ENCODE peak calls at places on chromosomes 2 and 18, in seven cellular contexts. Y, M, L, I, Z, V and G are unnamed samples. For H3K4me1, the result is how much of the 10 kb centered on the place peaks cover.

GRCh38 chr2:174023591-174024523 is 58.7 kb upstream of the SP3 start:
- DNase-seq in V (peak), I (peak), M (peak), Z (peak), L (peak), Y (peak), G (no peak)

GRCh38 chr2:58608146-58608545 is 367.0 kb upstream of the FANCL start:
- DNase-seq in V (no peak), Y (no peak), M (no peak), L (no peak), Z (no peak), I (no peak), G (no peak)

GRCh38 chr2:232075859-232076258 is 114.3 kb downstream of the DIS3L2 start:
- DNase-seq in M (no peak), L (no peak), Z (no peak), Y (no peak), V (no peak), I (no peak), G (no peak)

GRCh38 chr2:164719996-164720941 is 99.0 kb upstream of the GRB14 start:
- DNase-seq in I (no peak), Y (no peak), M (no peak), L (no peak), Z (no peak), V (no peak), G (no peak)

GRCh38 chr2:28594029-28594368 is 98.1 kb downstream of the PLB1 start:
- DNase-seq in Y (no peak), V (no peak), L (no peak), Z (no peak), M (no peak), I (no peak), G (no peak)

GRCh38 chr2:233799087-233799665 is 21.0 kb downstream of the MROH2A start:
- DNase-seq in M (no peak), L (no peak), Z (no peak), V (no peak), I (no peak), Y (no peak), G (no peak)

GRCh38 chr2:37000988-37001556 is 34.7 kb upstream of the STRN start:
- DNase-seq in M (no peak), Z (no peak), L (no peak), I (no peak), Y (no peak), V (no peak), G (no peak)

GRCh38 chr2:68909793-68910674 is 38.8 kb upstream of the BMP10 start:
- DNase-seq in Y (no peak), Z (no peak), V (peak), L (peak), I (peak), M (peak), G (peak)

GRCh38 chr2:74939919-74940812 is 18.3 kb upstream of the POLE4 start:
- DNase-seq in I (no peak), Y (no peak), M (no peak), V (no peak), L (no peak), Z (no peak), G (no peak)

GRCh38 chr18:73777356-73778051 is 370.1 kb downstream of the FBXO15 start:
- DNase-seq in Y (no peak), M (no peak), L (no peak), Z (no peak), V (no peak), I (no peak), G (no peak)

GRCh38 chr2:229090231-229090630 is 180.9 kb downstream of the PID1 start:
- DNase-seq in Y (no peak), Z (no peak), V (no peak), M (peak), I (no peak), L (peak), G (no peak)

GRCh38 chr18:6885992-6886823 is 156.7 kb downstream of the ARHGAP28 start:
- DNase-seq in L (peak), Z (no peak), I (peak), Y (no peak), V (peak), M (peak), G (peak)

GRCh38 chr2:210360412-210360811 is 45.4 kb upstream of the MYL1 start:
- DNase-seq in Z (no peak), M (no peak), L (no peak), Y (no peak), I (no peak), V (no peak), G (no peak)

GRCh38 chr2:218962859-218963492 is 3.5 kb downstream of the CDK5R2 start:
- DNase-seq in Z (peak), I (peak), V (peak), L (peak), Y (no peak), M (peak), G (peak)

GRCh38 chr2:197515277-197515797 is 529 bp upstream of the MOB4 start:
- DNase-seq in M (peak), I (no peak), L (no peak), Y (no peak), V (no peak), Z (no peak), G (no peak)

GRCh38 chr2:117360586-117360985 is 453.9 kb upstream of the DDX18 start:
- DNase-seq in I (no peak), Z (no peak), M (no peak), Y (no peak), L (no peak), V (no peak), G (no peak)

GRCh38 chr2:17226941-17227340 is 291.3 kb downstream of the RAD51AP2 start:
- DNase-seq in Y (no peak), L (no peak), Z (no peak), V (no peak), I (no peak), M (no peak), G (no peak)

GRCh38 chr2:16061406-16062217 is 121.3 kb downstream of the MYCN start:
- DNase-seq in M (no peak), L (no peak), Y (no peak), Z (no peak), V (no peak), I (no peak), G (no peak)

GRCh38 chr18:65436430-65436829 is 314.4 kb upstream of the CDH7 start:
- DNase-seq in I (no peak), Z (no peak), M (no peak), V (no peak), L (peak), Y (no peak), G (no peak)

GRCh38 chr18:9240270-9240669 is 94.3 kb upstream of the TWSG1 start:
- DNase-seq in V (no peak), I (no peak), M (no peak), Y (no peak), Z (no peak), L (no peak), G (no peak)

GRCh38 chr2:28393115-28393836 is 618 bp downstream of the FOSL2 start:
- DNase-seq in I (peak), Z (peak), V (peak), Y (no peak), L (peak), M (peak), G (peak)

GRCh38 chr2:79530443-79530842 is 17.6 kb downstream of the CTNNA2 start:
- DNase-seq in L (peak), Y (no peak), I (peak), M (no peak), V (no peak), Z (no peak), G (no peak)

GRCh38 chr2:38515155-38516074 is 87.3 kb downstream of the HNRNPLL start:
- DNase-seq in Y (no peak), I (no peak), M (peak), L (no peak), V (peak), Z (peak), G (peak)

GRCh38 chr2:11017921-11018320 is 106.2 kb downstream of the KCNF1 start:
- DNase-seq in M (no peak), L (no peak), V (no peak), Y (no peak), I (no peak), Z (no peak), G (no peak)

GRCh38 chr2:232321156-232321816 is 57.3 kb upstream of the ALPP start:
- DNase-seq in V (no peak), Y (no peak), I (peak), M (no peak), L (peak), Z (peak), G (no peak)

GRCh38 chr18:55465313-55465712 is 122.7 kb downstream of the TCF4 start:
- DNase-seq in V (no peak), Y (no peak), M (no peak), L (peak), I (no peak), Z (no peak), G (no peak)
- TF ChIP-seq CTCF in V (no peak), Y (no peak), M (no peak), L (no peak), I (no peak), Z (no peak), G (no peak)

GRCh38 chr2:24513672-24514071 is 22.6 kb downstream of the NCOA1 start:
- DNase-seq in M (no peak), V (no peak), Y (no peak), L (no peak), I (no peak), Z (no peak), G (no peak)

GRCh38 chr2:24515841-24516240 is 24.8 kb downstream of the NCOA1 start:
- DNase-seq in L (peak), V (no peak), Y (no peak), M (no peak), I (peak), Z (no peak), G (no peak)

GRCh38 chr2:24515335-24515734 is 24.3 kb downstream of the NCOA1 start:
- DNase-seq in I (no peak), L (no peak), Y (no peak), V (no peak), M (peak), Z (no peak), G (no peak)

GRCh38 chr2:24513266-24513665 is 22.2 kb downstream of the NCOA1 start:
- DNase-seq in M (no peak), L (no peak), I (no peak), V (no peak), Y (no peak), Z (no peak), G (no peak)

GRCh38 chr2:24514820-24515219 is 23.8 kb downstream of the NCOA1 start:
- DNase-seq in L (no peak), M (no peak), Z (no peak), Y (no peak), V (no peak), I (no peak), G (no peak)
- H3K4me1 ChIP-seq in L (under half), M (half or more), Z (under half), Y (under half), V (half or more), I (under half), G (under half)

GRCh38 chr18:71001597-71001996 is 712.8 kb downstream of the SOCS6 start:
- DNase-seq in Z (no peak), L (no peak), I (no peak), M (no peak), Y (no peak), V (no peak), G (no peak)

DNA sequence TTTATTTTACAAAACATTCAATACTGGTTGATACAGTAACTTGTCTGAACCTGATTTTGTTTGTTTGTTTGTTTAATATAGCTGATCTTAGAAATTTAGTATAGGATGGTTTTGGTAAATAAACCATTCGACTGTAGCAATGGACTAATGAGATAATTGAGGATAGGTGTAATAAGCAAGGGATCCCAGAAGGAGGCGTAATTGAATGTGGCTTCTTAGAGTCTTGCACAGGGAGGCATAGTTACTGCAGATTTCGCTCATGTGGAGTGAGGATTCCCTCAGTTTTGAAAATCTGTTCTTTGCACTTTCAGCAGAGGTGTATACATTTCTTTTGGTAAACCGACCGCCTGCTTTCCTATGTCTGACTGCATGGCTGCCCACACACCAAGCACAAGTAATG is 709.6 kb downstream of the SOCS6 start:
- DNase-seq in L (no peak), V (no peak), M (no peak), Z (no peak), I (peak), Y (no peak), G (no peak)
- TF ChIP-seq CTCF in L (peak), V (no peak), M (no peak), Z (no peak), I (peak), Y (no peak), G (peak)

GRCh38 chr2:227480528-227480927 is 8.6 kb downstream of the AGFG1 start:
- DNase-seq in M (no peak), Y (no peak), I (no peak), L (no peak), Z (no peak), V (no peak), G (no peak)
- H3K4me1 ChIP-seq in M (half or more), Y (under half), I (under half), L (under half), Z (under half), V (under half), G (half or more)